ENCODE peak calls at places on chromosome 18, in five cellular contexts. One of them, this sample, is unnamed.

GRCh38 chr18:67682516-67682915 is 166.0 kb upstream of the DSEL start:
- DNase-seq in esophagus squamous epithelium: no peak
- DNase-seq in breast epithelium: no peak
- DNase-seq in fibroblast of lung: no peak
- DNase-seq in A549: no peak
- DNase-seq in this sample: no peak

GRCh38 chr18:2108581-2108980 is 462.7 kb downstream of the METTL4 start:
- DNase-seq in esophagus squamous epithelium: no peak
- DNase-seq in breast epithelium: no peak
- DNase-seq in fibroblast of lung: no peak
- DNase-seq in A549: no peak
- DNase-seq in this sample: no peak

GRCh38 chr18:54957987-54958386 is 1.3 kb downstream of the CCDC68 start:
- DNase-seq in esophagus squamous epithelium: no peak
- DNase-seq in breast epithelium: no peak
- DNase-seq in fibroblast of lung: peak
- DNase-seq in A549: peak
- DNase-seq in this sample: peak

GRCh38 chr18:32042337-32042736 is 23.7 kb downstream of the RNF125 start:
- DNase-seq in esophagus squamous epithelium: no peak
- DNase-seq in breast epithelium: no peak
- DNase-seq in fibroblast of lung: no peak
- DNase-seq in A549: no peak
- DNase-seq in this sample: no peak

GRCh38 chr18:12637393-12637792 is 20.5 kb downstream of the SPIRE1 start:
- DNase-seq in esophagus squamous epithelium: no peak
- DNase-seq in breast epithelium: no peak
- DNase-seq in fibroblast of lung: no peak
- DNase-seq in A549: peak
- DNase-seq in this sample: no peak

GRCh38 chr18:39494211-39494896 is 1928.8 kb upstream of the CELF4 start:
- DNase-seq in esophagus squamous epithelium: no peak
- DNase-seq in breast epithelium: no peak
- DNase-seq in fibroblast of lung: no peak
- DNase-seq in A549: no peak
- DNase-seq in this sample: no peak

GRCh38 chr18:11566236-11566965 is 43.0 kb upstream of the SLC35G4 start:
- DNase-seq in esophagus squamous epithelium: no peak
- DNase-seq in breast epithelium: no peak
- DNase-seq in fibroblast of lung: no peak
- DNase-seq in A549: no peak
- DNase-seq in this sample: no peak

GRCh38 chr18:35026407-35027061 is 14.7 kb upstream of the MAPRE2 start:
- DNase-seq in esophagus squamous epithelium: no peak
- DNase-seq in breast epithelium: no peak
- DNase-seq in fibroblast of lung: no peak
- DNase-seq in A549: no peak
- DNase-seq in this sample: no peak

GRCh38 chr18:37160038-37160745 is 331.3 kb downstream of the KIAA1328 start:
- DNase-seq in esophagus squamous epithelium: no peak
- DNase-seq in breast epithelium: no peak
- DNase-seq in fibroblast of lung: no peak
- DNase-seq in A549: no peak
- DNase-seq in this sample: peak

GRCh38 chr18:11366410-11366809 is 217.0 kb upstream of the PIEZO2 start:
- DNase-seq in esophagus squamous epithelium: no peak
- DNase-seq in breast epithelium: no peak
- DNase-seq in fibroblast of lung: peak
- DNase-seq in A549: peak
- DNase-seq in this sample: no peak

DNA sequence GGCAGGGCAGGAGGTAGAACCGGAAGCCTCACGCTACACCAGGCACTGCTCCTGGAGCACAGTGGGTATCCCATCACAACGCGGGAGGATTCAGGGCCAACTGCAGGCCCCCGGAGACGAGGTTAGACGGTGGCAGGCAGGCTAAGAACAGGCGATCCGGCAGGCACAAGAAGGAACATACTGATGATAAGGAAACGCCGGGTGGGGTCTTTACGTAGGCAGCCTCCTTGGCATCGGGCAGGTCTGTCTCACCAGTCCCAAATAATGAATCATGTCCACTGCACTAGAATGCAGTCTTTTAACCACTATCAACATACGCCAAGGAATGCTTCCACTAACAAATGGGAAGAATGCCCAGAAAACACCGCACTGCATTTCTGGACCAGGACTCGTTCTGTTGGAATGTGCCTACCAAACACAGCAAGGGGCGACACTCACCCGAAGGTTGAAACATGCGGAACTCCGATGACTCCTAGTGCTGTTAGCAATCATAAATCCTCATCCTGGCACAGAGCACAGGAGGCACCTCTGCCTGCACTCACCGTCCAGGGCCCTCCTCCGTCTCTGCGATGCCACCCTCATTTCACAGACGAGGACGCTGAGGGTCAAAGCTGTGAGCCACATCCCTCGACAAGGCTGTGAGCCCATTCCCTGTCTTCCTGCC is 35.2 kb downstream of the ZNF516 start:
- DNase-seq in esophagus squamous epithelium: no peak
- DNase-seq in breast epithelium: peak
- DNase-seq in fibroblast of lung: peak
- DNase-seq in A549: peak
- DNase-seq in this sample: no peak
- H3K4me3 ChIP-seq in esophagus squamous epithelium: no peak
- H3K4me3 ChIP-seq in breast epithelium: peak
- H3K4me3 ChIP-seq in fibroblast of lung: no peak
- H3K4me3 ChIP-seq in A549: no peak
- H3K4me3 ChIP-seq in this sample: no peak

DNA sequence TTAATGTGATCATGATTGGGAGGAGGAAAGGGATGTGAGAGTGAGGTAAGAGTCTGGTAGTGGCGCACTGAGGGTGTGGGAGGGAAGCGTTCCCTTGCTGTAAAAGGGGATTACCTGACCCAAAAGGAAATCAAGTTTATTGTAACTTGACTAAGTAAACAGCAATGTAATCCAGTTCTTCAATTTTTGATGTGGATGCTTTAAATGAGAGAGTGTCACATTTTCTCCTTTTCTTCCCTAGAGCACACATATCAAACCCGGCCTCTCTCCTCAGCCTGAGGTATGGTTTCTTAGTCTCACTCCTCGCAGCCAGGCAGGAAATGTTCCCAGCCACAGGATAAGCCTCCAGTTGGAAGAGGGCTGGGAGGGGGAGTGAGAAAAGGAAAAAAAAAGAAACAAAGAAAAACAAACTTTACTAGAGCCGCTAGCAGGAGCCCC is 688 bp upstream of the ARHGAP28 start:
- DNase-seq in esophagus squamous epithelium: no peak
- DNase-seq in breast epithelium: no peak
- DNase-seq in fibroblast of lung: no peak
- DNase-seq in A549: no peak
- DNase-seq in this sample: no peak
- H3K4me3 ChIP-seq in esophagus squamous epithelium: peak
- H3K4me3 ChIP-seq in breast epithelium: peak
- H3K4me3 ChIP-seq in fibroblast of lung: peak
- H3K4me3 ChIP-seq in A549: peak
- H3K4me3 ChIP-seq in this sample: no peak

GRCh38 chr18:48930926-48931325 is 19.8 kb downstream of the SMAD7 start:
- DNase-seq in esophagus squamous epithelium: no peak
- DNase-seq in breast epithelium: no peak
- DNase-seq in fibroblast of lung: no peak
- DNase-seq in A549: no peak
- DNase-seq in this sample: peak

GRCh38 chr18:48933578-48934399 is 17.0 kb downstream of the SMAD7 start:
- DNase-seq in esophagus squamous epithelium: no peak
- DNase-seq in breast epithelium: no peak
- DNase-seq in fibroblast of lung: no peak
- DNase-seq in A549: no peak
- DNase-seq in this sample: no peak

GRCh38 chr18:48931680-48932461 is 18.9 kb downstream of the SMAD7 start:
- DNase-seq in esophagus squamous epithelium: no peak
- DNase-seq in breast epithelium: no peak
- DNase-seq in fibroblast of lung: no peak
- DNase-seq in A549: no peak
- DNase-seq in this sample: peak

GRCh38 chr18:48932822-48933510 is 17.8 kb downstream of the SMAD7 start:
- DNase-seq in esophagus squamous epithelium: no peak
- DNase-seq in breast epithelium: no peak
- DNase-seq in fibroblast of lung: no peak
- DNase-seq in A549: no peak
- DNase-seq in this sample: no peak

GRCh38 chr18:48932462-48932818 is 18.3 kb downstream of the SMAD7 start:
- DNase-seq in esophagus squamous epithelium: no peak
- DNase-seq in breast epithelium: no peak
- DNase-seq in fibroblast of lung: no peak
- DNase-seq in A549: no peak
- DNase-seq in this sample: peak
- H3K4me3 ChIP-seq in esophagus squamous epithelium: no peak
- H3K4me3 ChIP-seq in breast epithelium: no peak
- H3K4me3 ChIP-seq in fibroblast of lung: no peak
- H3K4me3 ChIP-seq in A549: peak
- H3K4me3 ChIP-seq in this sample: no peak

DNA sequence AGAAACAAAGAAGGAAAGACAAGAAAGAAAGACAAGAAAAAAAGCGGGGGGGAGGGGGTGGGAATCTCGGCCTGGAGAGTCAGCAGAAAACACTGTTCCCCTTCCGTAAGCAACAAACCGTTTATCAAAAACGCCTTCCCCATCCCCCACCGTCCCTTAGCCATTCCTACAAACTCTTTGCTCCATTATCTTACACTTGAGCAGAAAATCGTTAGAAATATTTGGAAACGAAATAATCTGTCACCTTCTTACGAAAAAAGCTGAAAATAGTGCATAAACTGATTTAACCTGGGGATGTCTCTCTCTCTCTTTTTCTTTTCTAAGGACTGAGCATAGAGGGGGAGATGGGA is 3.2 kb downstream of the PTGR3 start:
- DNase-seq in esophagus squamous epithelium: no peak
- DNase-seq in breast epithelium: no peak
- DNase-seq in fibroblast of lung: peak
- DNase-seq in A549: no peak
- DNase-seq in this sample: peak
- H3K4me3 ChIP-seq in esophagus squamous epithelium: peak
- H3K4me3 ChIP-seq in breast epithelium: peak
- H3K4me3 ChIP-seq in fibroblast of lung: peak
- H3K4me3 ChIP-seq in A549: no peak
- H3K4me3 ChIP-seq in this sample: peak

DNA sequence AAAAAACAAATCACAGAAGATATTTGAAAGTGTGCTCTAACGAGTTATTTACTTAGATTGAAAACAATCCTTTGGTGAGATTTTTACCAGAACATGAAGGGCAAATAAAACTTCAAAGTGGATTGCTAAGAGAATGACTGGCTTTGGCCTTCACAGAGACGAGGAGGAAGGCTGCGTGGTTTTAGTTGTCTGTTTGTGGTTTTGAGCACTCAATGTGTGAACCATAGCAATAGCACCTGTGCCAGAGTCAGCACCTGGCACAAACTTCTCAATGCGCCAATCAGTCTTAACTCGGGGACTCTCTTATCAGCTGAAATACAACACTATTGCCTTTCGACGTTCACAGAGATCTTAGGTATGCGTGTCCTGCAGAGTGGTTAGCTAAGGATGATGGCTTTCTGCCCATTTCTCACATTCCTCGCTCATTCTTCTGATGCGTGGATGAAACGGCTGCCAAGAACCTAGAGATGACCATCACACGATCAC is 70.0 kb downstream of the MBP start:
- DNase-seq in esophagus squamous epithelium: no peak
- DNase-seq in breast epithelium: no peak
- DNase-seq in fibroblast of lung: peak
- DNase-seq in A549: no peak
- DNase-seq in this sample: no peak
- H3K4me3 ChIP-seq in esophagus squamous epithelium: no peak
- H3K4me3 ChIP-seq in breast epithelium: no peak
- H3K4me3 ChIP-seq in fibroblast of lung: no peak
- H3K4me3 ChIP-seq in A549: no peak
- H3K4me3 ChIP-seq in this sample: no peak

This sample was measured in HAP-1.